ENCODE peak calls at places on chromosomes 3 and 15, in seven cellular contexts. H, G, B, V, P, A and K are unnamed samples.
A peak's percentile ranks its signal among the peaks of the same experiment; 100 is the strongest.

GRCh38 chr3:54120657-54121403 is 1.5 kb upstream of the CACNA2D3 start:
- DNase-seq in H (no peak), G (peak; percentile 3), B (peak; percentile 36), V (no peak), P (no peak), A (no peak), K (no peak)

GRCh38 chr15:66862111-66862815 is 160.2 kb downstream of the SMAD6 start:
- DNase-seq in H (peak; percentile 45), G (peak; percentile 40), B (no peak), V (no peak), P (no peak), A (no peak), K (no peak)

GRCh38 chr3:129195731-129196256 is 12.1 kb upstream of the CNBP start:
- DNase-seq in H (peak; percentile 20), G (peak; percentile 55), B (peak; percentile 64), V (peak; percentile 62), P (no peak), A (peak; percentile 76), K (peak; percentile 75)

GRCh38 chr3:175655366-175655765 is 796.2 kb downstream of the NAALADL2 start:
- DNase-seq in H (no peak), G (no peak), B (no peak), V (no peak), P (no peak), A (no peak), K (no peak)

GRCh38 chr15:89458440-89458839 is 37.9 kb downstream of the RHCG start:
- DNase-seq in H (no peak), G (no peak), B (no peak), V (no peak), P (no peak), A (no peak), K (no peak)

GRCh38 chr3:196274585-196274984 is 12.9 kb downstream of the PCYT1A start:
- DNase-seq in H (no peak), G (no peak), B (no peak), V (no peak), P (peak; percentile 84), A (no peak), K (no peak)

GRCh38 chr3:179260949-179261765 is 10.2 kb upstream of the KCNMB3 start:
- DNase-seq in H (peak; percentile 80), G (peak; percentile 54), B (peak; percentile 89), V (peak; percentile 75), P (no peak), A (peak; percentile 48), K (peak; percentile 95)

GRCh38 chr15:51302480-51302879 is 35.9 kb downstream of the CYP19A1 start:
- DNase-seq in H (no peak), G (no peak), B (no peak), V (no peak), P (no peak), A (no peak), K (no peak)

GRCh38 chr15:57559875-57560274 is 31.8 kb upstream of the MYZAP start:
- DNase-seq in H (peak; percentile 58), G (peak; percentile 69), B (peak; percentile 70), V (peak; percentile 83), P (no peak), A (peak; percentile 61), K (no peak)

GRCh38 chr3:21642433-21642832 is 108.6 kb downstream of the ZNF385D start:
- DNase-seq in H (no peak), G (no peak), B (no peak), V (no peak), P (no peak), A (no peak), K (no peak)

GRCh38 chr3:67832807-67833206 is 178.4 kb upstream of the SUCLG2 start:
- DNase-seq in H (no peak), G (peak; percentile 5), B (no peak), V (no peak), P (no peak), A (no peak), K (no peak)

GRCh38 chr3:140469491-140469890 is 208.4 kb upstream of the TRIM42 start:
- DNase-seq in H (no peak), G (no peak), B (no peak), V (no peak), P (no peak), A (no peak), K (no peak)

GRCh38 chr15:66735909-66736305 is 33.9 kb downstream of the SMAD6 start:
- DNase-seq in H (no peak), G (no peak), B (no peak), V (no peak), P (no peak), A (peak; percentile 51), K (no peak)

GRCh38 chr15:88487796-88488523 is 20.5 kb downstream of the MRPS11 start:
- DNase-seq in H (no peak), G (no peak), B (no peak), V (no peak), P (no peak), A (no peak), K (no peak)

DNA sequence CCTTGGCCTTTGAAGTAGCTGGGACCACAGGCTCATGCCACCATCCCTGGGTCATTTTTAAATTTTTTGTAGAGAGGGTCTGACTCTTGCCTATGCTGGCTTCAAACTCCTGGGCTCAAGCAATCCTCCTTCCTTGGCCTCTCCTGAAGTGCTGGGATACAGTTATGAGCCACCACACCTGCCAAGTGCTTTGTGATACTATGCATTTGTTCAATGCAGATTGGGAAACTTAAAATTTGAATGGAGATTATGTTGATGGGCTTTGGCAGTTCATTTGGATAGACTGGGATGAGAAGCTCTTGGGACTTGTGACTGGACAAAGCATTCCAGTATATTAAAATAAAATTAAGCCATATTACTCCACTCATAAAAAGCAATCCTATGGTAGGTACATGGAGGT is 3.9 kb upstream of the LMLN start:
- DNase-seq in H (no peak), G (no peak), B (no peak), V (no peak), P (no peak), A (no peak), K (no peak)
- TF ChIP-seq POLR2A in H (no peak), G (no peak), B (no peak), V (no peak), P (peak; percentile 10), A (no peak), K (no peak)

GRCh38 chr3:167497903-167498302 is 24.1 kb upstream of the SERPINI2 start:
- DNase-seq in H (no peak), G (no peak), B (no peak), V (no peak), P (no peak), A (no peak), K (no peak)
- TF ChIP-seq POLR2A in H (no peak), G (no peak), B (no peak), V (no peak), P (no peak), A (no peak), K (no peak)

GRCh38 chr15:79322945-79323344 is 12.0 kb downstream of the TMED3 start:
- DNase-seq in H (no peak), G (no peak), B (no peak), V (no peak), P (no peak), A (no peak), K (no peak)
- TF ChIP-seq POLR2A in H (no peak), G (no peak), B (no peak), V (no peak), P (no peak), A (no peak), K (no peak)

GRCh38 chr3:39107056-39107873 is at the start of the genes GORASP1 and TTC21A:
- DNase-seq in H (peak; percentile 81), G (peak; percentile 82), B (peak; percentile 94), V (peak; percentile 92), P (no peak), A (peak; percentile 91), K (peak; percentile 89)
- TF ChIP-seq POLR2A in H (peak; percentile 51), G (peak; percentile 79), B (peak; percentile 90), V (peak; percentile 82), P (peak; percentile 60), A (peak; percentile 67), K (peak; percentile 71)

GRCh38 chr3:197749315-197749600 is 425 bp upstream of the FYTTD1 start:
- DNase-seq in H (no peak), G (peak; percentile 49), B (no peak), V (peak; percentile 65), P (no peak), A (no peak), K (peak; percentile 75)

GRCh38 chr3:197750863-197751737 is 1.4 kb downstream of the FYTTD1 start:
- DNase-seq in H (peak; percentile 68), G (peak; percentile 31), B (peak; percentile 72), V (peak; percentile 41), P (no peak), A (peak; percentile 69), K (no peak)

GRCh38 chr3:197748597-197749314 is 927 bp upstream of the FYTTD1 start:
- DNase-seq in H (no peak), G (no peak), B (no peak), V (no peak), P (no peak), A (no peak), K (no peak)

GRCh38 chr3:197750396-197750831 is 731 bp downstream of the FYTTD1 start:
- DNase-seq in H (peak; percentile 81), G (peak; percentile 55), B (peak; percentile 82), V (peak; percentile 70), P (no peak), A (peak; percentile 39), K (peak; percentile 52)

GRCh38 chr3:197749601-197750395 is at the start of gene FYTTD1:
- DNase-seq in H (peak; percentile 84), G (peak; percentile 81), B (peak; percentile 97), V (peak; percentile 92), P (no peak), A (peak; percentile 86), K (peak; percentile 92)
- TF ChIP-seq POLR2A in H (peak; percentile 38), G (peak; percentile 78), B (peak; percentile 81), V (peak; percentile 85), P (peak; percentile 75), A (peak; percentile 65), K (peak; percentile 87)

GRCh38 chr15:47717036-47717611 is at the start of gene SEMA6D:
- DNase-seq in H (no peak), G (peak; percentile 12), B (peak; percentile 89), V (peak; percentile 80), P (no peak), A (peak; percentile 22), K (peak; percentile 32)
- TF ChIP-seq POLR2A in H (no peak), G (no peak), B (no peak), V (peak; percentile 37), P (no peak), A (no peak), K (no peak)

GRCh38 chr15:43185161-43186002 is at the start of gene CCNDBP1:
- DNase-seq in H (peak; percentile 97), G (peak; percentile 93), B (peak; percentile 98), V (peak; percentile 98), P (peak; percentile 87), A (peak; percentile 92), K (peak; percentile 96)
- TF ChIP-seq POLR2A in H (peak; percentile 84), G (peak; percentile 77), B (peak; percentile 89), V (peak; percentile 91), P (peak; percentile 98), A (peak; percentile 34), K (peak; percentile 81)